ENCODE peak calls at places on chromosomes 13 and 19, in four cellular contexts. C is stimulated activated CD8-positive, alpha-beta memory T cell treated with anti-CD3 and anti-CD28 coated beads, Interleukin-4, amount 100 ng/mL, for 1 hour; L is NCI-H1417; F is EH. E is an unnamed sample.

GRCh38 chr19:42232435-42232834 is 10.0 kb downstream of the GSK3A start:
- DNase-seq in C (no peak), F (no peak), L (no peak), E (no peak)

GRCh38 chr19:33902802-33903488 is 106.3 kb downstream of the KCTD15 start:
- DNase-seq in C (no peak), F (no peak), L (no peak), E (no peak)

GRCh38 chr19:38274734-38275133 is 10.4 kb downstream of the SPINT2 start:
- DNase-seq in F (no peak), L (no peak), C (no peak), E (no peak)

GRCh38 chr13:51221674-51222509 is at the start of gene FAM124A:
- DNase-seq in C (no peak), L (peak; percentile 68), F (peak; percentile 36), E (no peak)

GRCh38 chr19:12217332-12217731 is 54.4 kb downstream of the ZNF136 start:
- DNase-seq in F (no peak), C (no peak), L (no peak), E (no peak)

GRCh38 chr13:20230913-20231838 is 943 bp downstream of the GJB6 start:
- DNase-seq in C (no peak), F (no peak), L (no peak), E (no peak)

GRCh38 chr19:8697671-8698432 is 743 bp downstream of the ACTL9 start:
- DNase-seq in L (no peak), C (no peak), F (no peak), E (no peak)

GRCh38 chr19:6412111-6412999 is 12.3 kb downstream of the KHSRP start:
- DNase-seq in C (no peak), F (peak; percentile 11), L (peak; percentile 39), E (no peak)

GRCh38 chr13:75256922-75257321 is 225.0 kb downstream of the TBC1D4 start:
- DNase-seq in F (no peak), L (no peak), C (no peak), E (no peak)

GRCh38 chr13:111153977-111154332 is 38.8 kb downstream of the ARHGEF7 start:
- DNase-seq in L (peak; percentile 80), F (no peak), C (no peak), E (no peak)

GRCh38 chr19:38277969-38278680 is 13.8 kb downstream of the SPINT2 start:
- DNase-seq in F (peak; percentile 98), C (no peak), L (no peak), E (no peak)

GRCh38 chr13:26679945-26680516 is 80.6 kb downstream of the GPR12 start:
- DNase-seq in L (no peak), C (no peak), F (peak; percentile 64), E (no peak)

GRCh38 chr13:93305886-93306285 is 79.3 kb downstream of the GPC6 start:
- DNase-seq in L (no peak), F (peak; percentile 35), C (no peak), E (no peak)

GRCh38 chr19:38400361-38400760 is 2.5 kb upstream of the FAM98C start:
- DNase-seq in C (no peak), F (peak; percentile 37), L (no peak), E (no peak)

GRCh38 chr13:46728777-46729176 is 68.2 kb downstream of the ESD start:
- DNase-seq in F (no peak), L (no peak), C (no peak), E (no peak)

GRCh38 chr13:64758520-64758919 is 2471.6 kb downstream of the PCDH9 start:
- DNase-seq in L (no peak), F (peak; percentile 37), C (no peak), E (no peak)

GRCh38 chr13:30403491-30403890 is 18.8 kb upstream of the UBE2L5 start:
- DNase-seq in L (no peak), C (no peak), F (no peak), E (no peak)

GRCh38 chr13:40563350-40564125 is 102.9 kb downstream of the FOXO1 start:
- DNase-seq in L (no peak), F (no peak), C (no peak), E (no peak)

GRCh38 chr13:73945371-73945770 is 188.8 kb downstream of the KLF12 start:
- DNase-seq in F (no peak), C (no peak), L (no peak), E (no peak)

GRCh38 chr19:19134687-19135158 is 3.6 kb downstream of the TMEM161A start:
- DNase-seq in C (no peak), L (peak; percentile 92), F (no peak), E (no peak)

GRCh38 chr19:3233116-3233515 is 8.7 kb downstream of the CELF5 start:
- DNase-seq in L (no peak), C (no peak), F (no peak), E (no peak)

GRCh38 chr19:18633321-18633720 is 3.5 kb upstream of the KLHL26 start:
- DNase-seq in F (no peak), C (no peak), L (peak; percentile 67), E (no peak)

GRCh38 chr13:40535345-40535836 is 131.1 kb downstream of the FOXO1 start:
- DNase-seq in F (no peak), C (no peak), L (no peak), E (no peak)

GRCh38 chr13:61463027-61463426 is 47.4 kb upstream of the PCDH20 start:
- DNase-seq in F (no peak), L (peak; percentile 84), C (no peak), E (no peak)

GRCh38 chr13:77386046-77386445 is 59.2 kb upstream of the MYCBP2 start:
- DNase-seq in L (no peak), F (peak; percentile 60), C (no peak), E (no peak)

GRCh38 chr19:43664008-43664407 is 6.0 kb downstream of the PLAUR start:
- DNase-seq in L (no peak), F (no peak), C (no peak), E (no peak)

GRCh38 chr13:97328222-97328790 is 105.7 kb upstream of the RAP2A start:
- DNase-seq in L (no peak), C (no peak), F (peak; percentile 92), E (no peak)

GRCh38 chr13:110017379-110017778 is 231.0 kb upstream of the IRS2 start:
- DNase-seq in C (no peak), F (peak; percentile 97), L (no peak), E (no peak)

GRCh38 chr13:52162279-52163101 is 3.1 kb upstream of the NEK3 start:
- DNase-seq in L (no peak), F (peak; percentile 69), C (no peak), E (no peak)

GRCh38 chr13:34757441-34757840 is 184.6 kb upstream of the NBEA start:
- DNase-seq in L (no peak), F (peak; percentile 2), C (no peak), E (no peak)

GRCh38 chr13:38943231-38943630 is 47.4 kb downstream of the STOML3 start:
- DNase-seq in F (no peak), C (no peak), L (no peak), E (no peak)

GRCh38 chr13:73224708-73225107 is 165.9 kb downstream of the KLF5 start:
- DNase-seq in L (no peak), F (peak; percentile 63), C (no peak), E (no peak)